ENCODE peak calls at places on chromosomes 12 and 14, in four cellular contexts. D is left cardiac atrium, S is sciatic nerve, L is germinal center. M is an unnamed sample.

GRCh38 chr14:100554082-100554677 is 33.0 kb downstream of the BEGAIN start:
- DNase-seq in L (no peak), D (peak), S (peak), M (no peak)

GRCh38 chr14:88879016-88879415 is 54.6 kb downstream of the TTC8 start:
- DNase-seq in S (no peak), D (no peak), L (no peak), M (no peak)

GRCh38 chr12:121009744-121010143 is 6.5 kb downstream of the C12orf43 start:
- DNase-seq in L (no peak), D (no peak), S (no peak), M (no peak)

GRCh38 chr12:60997979-60998378 is 1262.2 kb upstream of the USP15 start:
- DNase-seq in S (no peak), D (no peak), L (no peak), M (no peak)

GRCh38 chr12:113066806-113067400 is 10.4 kb downstream of the DTX1 start:
- DNase-seq in L (no peak), D (peak), S (no peak), M (no peak)

GRCh38 chr12:64733857-64734256 is 25.3 kb downstream of the GNS start:
- DNase-seq in S (no peak), D (peak), L (no peak), M (no peak)

GRCh38 chr12:76450690-76451089 is 102.5 kb upstream of the BBS10 start:
- DNase-seq in S (no peak), L (no peak), D (no peak), M (no peak)

GRCh38 chr12:60123443-60124000 is 527.7 kb downstream of the SLC16A7 start:
- DNase-seq in D (no peak), S (no peak), L (no peak), M (no peak)

GRCh38 chr14:24875203-24875840 is 174.6 kb downstream of the STXBP6 start:
- DNase-seq in D (no peak), L (no peak), S (no peak), M (no peak)

GRCh38 chr14:104878582-104878981 is 13.5 kb downstream of the CEP170B start:
- DNase-seq in S (no peak), L (no peak), D (peak), M (no peak)

GRCh38 chr14:42517786-42518530 is 911.3 kb downstream of the LRFN5 start:
- DNase-seq in D (no peak), L (no peak), S (no peak), M (no peak)